ENCODE peak calls at places on chromosomes 12 and 14, in four cellular contexts. W is NCI-H510A; B is activated gamma-delta T cell treated with anti-CD3 and anti-CD28 coated beads, Interleukin-2, amount 50 U/mL, for 16 hours; K is GM12892. C is an unnamed sample.

GRCh38 chr14:93719234-93719633 is 69.1 kb downstream of the PRIMA1 start:
- DNase-seq in W (no peak), B (no peak), K (no peak), C (no peak)

GRCh38 chr12:6987956-6988573 is 17.4 kb downstream of the EMG1 start:
- DNase-seq in W (no peak), B (no peak), K (no peak), C (no peak)

GRCh38 chr14:92546347-92547053 is 32.9 kb downstream of the RIN3 start:
- DNase-seq in W (no peak), B (no peak), K (no peak), C (peak; percentile 70)

GRCh38 chr12:110741795-110742717 is 635 bp downstream of the PPP1CC start:
- DNase-seq in W (peak; percentile 66), B (no peak), K (no peak), C (peak; percentile 20)

GRCh38 chr14:32607399-32607798 is 278.3 kb downstream of the AKAP6 start:
- DNase-seq in W (no peak), B (no peak), K (no peak), C (no peak)

GRCh38 chr12:38502016-38502415 is 185.4 kb downstream of the ALG10B start:
- DNase-seq in W (no peak), B (no peak), K (no peak), C (peak; percentile 16)

GRCh38 chr14:28629328-28630004 is 137.1 kb upstream of the FOXG1 start:
- DNase-seq in W (no peak), B (no peak), K (no peak), C (no peak)

GRCh38 chr14:77059276-77059934 is 30.9 kb upstream of the IRF2BPL start:
- DNase-seq in W (peak; percentile 67), B (no peak), K (no peak), C (peak; percentile 91)

GRCh38 chr12:12734054-12734453 is 16.9 kb downstream of the CDKN1B start:
- DNase-seq in W (no peak), B (no peak), K (no peak), C (no peak)

GRCh38 chr12:2165021-2165420 is 112.2 kb downstream of the CACNA1C start:
- DNase-seq in W (no peak), B (no peak), K (no peak), C (no peak)

GRCh38 chr12:111396726-111397445 is 8.8 kb upstream of the SH2B3 start:
- DNase-seq in W (peak; percentile 43), B (peak; percentile 84), K (peak; percentile 84), C (peak; percentile 94)

GRCh38 chr12:30926243-30927209 is at the start of gene TSPAN11:
- DNase-seq in W (peak; percentile 38), B (no peak), K (peak; percentile 31), C (no peak)

GRCh38 chr14:75877292-75877691 is 104.5 kb downstream of the TGFB3 start:
- DNase-seq in W (no peak), B (no peak), K (no peak), C (peak; percentile 51)

GRCh38 chr14:68172664-68173063 is 353.1 kb downstream of the RAD51B start:
- DNase-seq in W (no peak), B (no peak), K (no peak), C (peak; percentile 99)

GRCh38 chr14:77014004-77014604 is 14.4 kb downstream of the IRF2BPL start:
- DNase-seq in W (no peak), B (no peak), K (no peak), C (peak; percentile 91)

GRCh38 chr12:12327802-12328201 is 22.2 kb downstream of the MANSC1 start:
- DNase-seq in W (peak; percentile 7), B (no peak), K (peak; percentile 14), C (peak; percentile 76)

GRCh38 chr12:80411787-80412186 is 32.2 kb upstream of the PTPRQ start:
- DNase-seq in W (no peak), B (no peak), K (no peak), C (no peak)

GRCh38 chr14:91387135-91387849 is 30.3 kb downstream of the CCDC88C start:
- DNase-seq in W (peak; percentile 50), B (no peak), K (no peak), C (peak; percentile 47)

GRCh38 chr14:22070119-22070982 is 396.7 kb upstream of the OR4E1 start:
- DNase-seq in W (no peak), B (peak; percentile 43), K (no peak), C (no peak)

GRCh38 chr14:20834899-20835298 is 32.3 kb upstream of the RNASE1 start:
- DNase-seq in W (no peak), B (no peak), K (no peak), C (no peak)

GRCh38 chr12:109739747-109740693 is 26.4 kb downstream of the FAM222A start:
- DNase-seq in W (no peak), B (no peak), K (no peak), C (no peak)

GRCh38 chr12:109258607-109259544 is 50.2 kb downstream of the FOXN4 start:
- DNase-seq in W (no peak), B (no peak), K (no peak), C (no peak)

GRCh38 chr12:20807192-20808080 is 3.1 kb upstream of the SLCO1B3 start:
- DNase-seq in W (peak; percentile 59), B (no peak), K (no peak), C (no peak)

GRCh38 chr14:90820958-90821357 is 4.7 kb upstream of the TTC7B start:
- DNase-seq in W (no peak), B (peak; percentile 64), K (no peak), C (peak; percentile 42)

GRCh38 chr12:5076761-5077160 is 33.1 kb downstream of the KCNA5 start:
- DNase-seq in W (no peak), B (no peak), K (no peak), C (peak; percentile 70)

GRCh38 chr12:128693115-128693514 is 130.6 kb downstream of the SLC15A4 start:
- DNase-seq in W (no peak), B (peak; percentile 6), K (no peak), C (no peak)

GRCh38 chr12:96878704-96879103 is 28.4 kb upstream of the NEDD1 start:
- DNase-seq in W (no peak), B (no peak), K (no peak), C (no peak)

C was measured in renal cortical epithelial cell.